ENCODE peak calls at places on chromosome 19, in seven cellular contexts. G, K, H, T, P, D and V are unnamed samples.

GRCh38 chr19:11174336-11174735 is 18.8 kb upstream of the SPC24 start:
- DNase-seq in G (no peak), K (no peak), H (no peak), T (no peak), P (no peak), D (no peak), V (no peak)

GRCh38 chr19:6272913-6273600 is 6.7 kb downstream of the MLLT1 start:
- DNase-seq in G (no peak), K (no peak), H (no peak), T (no peak), P (no peak), D (no peak), V (peak)

GRCh38 chr19:48671456-48671995 is 1.3 kb downstream of the NTN5 start:
- DNase-seq in G (no peak), K (no peak), H (no peak), T (no peak), P (no peak), D (no peak), V (no peak)

GRCh38 chr19:3046621-3047306 is 15.5 kb downstream of the TLE5 start:
- DNase-seq in G (no peak), K (no peak), H (no peak), T (no peak), P (peak), D (no peak), V (no peak)

GRCh38 chr19:29535432-29535831 is 9.6 kb downstream of the VSTM2B start:
- DNase-seq in G (no peak), K (no peak), H (no peak), T (no peak), P (no peak), D (no peak), V (no peak)

GRCh38 chr19:48746738-48747575 is at the start of gene IZUMO1:
- DNase-seq in G (peak), K (no peak), H (peak), T (peak), P (peak), D (peak), V (peak)

GRCh38 chr19:16814526-16815100 is 14.6 kb upstream of the SIN3B start:
- DNase-seq in G (peak), K (no peak), H (no peak), T (no peak), P (no peak), D (peak), V (no peak)

GRCh38 chr19:38830039-38830733 is 1.4 kb downstream of the ECH1 start:
- DNase-seq in G (peak), K (no peak), H (no peak), T (no peak), P (no peak), D (peak), V (no peak)

GRCh38 chr19:17677002-17677401 is 11.2 kb downstream of the UNC13A start:
- DNase-seq in G (no peak), K (no peak), H (no peak), T (no peak), P (no peak), D (peak), V (no peak)

GRCh38 chr19:56137405-56137804 is 3.7 kb upstream of the ZNF444 start:
- DNase-seq in G (no peak), K (no peak), H (no peak), T (no peak), P (peak), D (no peak), V (no peak)

GRCh38 chr19:55098716-55099556 is 18.5 kb downstream of the PPP1R12C start:
- DNase-seq in G (no peak), K (no peak), H (no peak), T (peak), P (no peak), D (no peak), V (no peak)

GRCh38 chr19:55101261-55101660 is 16.2 kb downstream of the PPP1R12C start:
- DNase-seq in G (no peak), K (no peak), H (no peak), T (peak), P (no peak), D (no peak), V (no peak)

GRCh38 chr19:55103190-55103589 is 14.2 kb downstream of the PPP1R12C start:
- DNase-seq in G (no peak), K (no peak), H (no peak), T (peak), P (no peak), D (no peak), V (no peak)

GRCh38 chr19:55097864-55098715 is 19.3 kb downstream of the PPP1R12C start:
- DNase-seq in G (no peak), K (no peak), H (no peak), T (no peak), P (no peak), D (no peak), V (no peak)

GRCh38 chr19:55099557-55100506 is 17.6 kb downstream of the PPP1R12C start:
- DNase-seq in G (peak), K (no peak), H (no peak), T (peak), P (no peak), D (no peak), V (no peak)
- TF ChIP-seq CTCF in G (no peak), K (no peak), H (no peak), T (peak), P (no peak), D (peak), V (peak)

GRCh38 chr19:35055715-35056179 is 14.2 kb downstream of the HPN start:
- DNase-seq in G (no peak), K (no peak), H (no peak), T (no peak), P (no peak), D (no peak), V (no peak)
- TF ChIP-seq CTCF in G (no peak), K (peak), H (no peak), T (no peak), P (no peak), D (peak), V (peak)

DNA sequence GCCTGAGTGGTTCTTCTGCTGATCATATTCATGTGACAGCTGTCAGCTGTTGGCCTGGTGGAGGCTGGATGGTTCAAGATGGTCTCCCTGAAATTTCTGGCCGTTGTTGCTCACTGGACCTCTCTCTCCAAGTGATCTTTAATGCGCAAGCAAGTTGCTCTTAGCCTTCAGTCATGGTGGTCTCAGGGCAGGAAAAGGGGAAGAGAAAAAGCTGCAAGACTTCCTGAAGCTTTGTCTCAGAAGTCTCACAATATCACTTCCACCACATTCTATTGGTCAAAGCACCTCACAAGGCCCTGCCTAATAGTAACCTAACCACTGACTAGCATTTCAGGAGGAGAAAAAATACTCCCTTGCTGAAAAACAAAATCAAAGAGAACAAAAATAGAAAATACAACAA is 1.6 kb upstream of the ZNF567 start:
- DNase-seq in G (no peak), K (no peak), H (no peak), T (no peak), P (no peak), D (no peak), V (no peak)
- TF ChIP-seq CTCF in G (no peak), K (no peak), H (no peak), T (no peak), P (no peak), D (no peak), V (no peak)

GRCh38 chr19:19502808-19503602 is 12.3 kb downstream of the TSSK6 start:
- DNase-seq in G (no peak), K (no peak), H (no peak), T (no peak), P (no peak), D (no peak), V (no peak)
- TF ChIP-seq CTCF in G (no peak), K (no peak), H (no peak), T (no peak), P (no peak), D (no peak), V (no peak)

DNA sequence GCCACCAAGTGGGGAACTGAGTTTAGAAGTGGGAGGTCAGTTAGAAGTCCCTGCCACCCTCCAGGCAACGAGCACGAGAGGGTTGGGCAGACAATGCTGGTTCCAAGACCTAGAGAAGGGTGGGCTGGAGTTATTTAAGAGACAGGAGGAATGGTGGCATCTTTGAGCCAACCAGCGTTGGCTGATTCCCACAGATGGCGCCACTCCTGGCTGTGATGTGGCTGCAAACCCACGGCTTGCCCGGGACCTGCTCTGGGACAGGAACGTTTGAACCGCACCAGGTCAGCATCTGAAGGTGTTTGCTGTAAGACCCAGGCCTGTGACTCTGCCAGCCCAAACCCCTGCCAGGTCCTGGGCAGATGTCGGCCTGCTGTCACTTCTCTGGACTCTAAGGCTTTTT is 42.8 kb downstream of the BICRA start:
- DNase-seq in G (no peak), K (no peak), H (no peak), T (peak), P (no peak), D (no peak), V (no peak)
- TF ChIP-seq CTCF in G (no peak), K (no peak), H (no peak), T (no peak), P (no peak), D (no peak), V (no peak)